ENCODE peak calls at places on chromosomes 7 and 10, in six cellular contexts. One of them, this sample, is unnamed. For H3K4me1, the result is how much of the 10 kb centered on the place peaks cover.

GRCh38 chr10:70378122-70378521 is 4.3 kb downstream of the LRRC20 start:
- DNase-seq in RWPE2: peak
- DNase-seq in CD8-positive, alpha-beta T cell: no peak
- DNase-seq in hepatocyte: peak
- DNase-seq in CD8-positive, alpha-beta memory T cell: no peak
- DNase-seq in CD4-positive, CD25-positive, alpha-beta regulatory T cell: no peak
- DNase-seq in this sample: no peak

GRCh38 chr7:131529179-131529578 is 27.2 kb downstream of the PODXL start:
- DNase-seq in CD8-positive, alpha-beta T cell: no peak
- DNase-seq in CD8-positive, alpha-beta memory T cell: no peak
- DNase-seq in CD4-positive, CD25-positive, alpha-beta regulatory T cell: no peak
- DNase-seq in RWPE2: no peak
- DNase-seq in hepatocyte: no peak
- DNase-seq in this sample: no peak

GRCh38 chr10:74890460-74890859 is 64.1 kb downstream of the KAT6B start:
- DNase-seq in CD8-positive, alpha-beta memory T cell: no peak
- DNase-seq in RWPE2: no peak
- DNase-seq in CD4-positive, CD25-positive, alpha-beta regulatory T cell: no peak
- DNase-seq in CD8-positive, alpha-beta T cell: no peak
- DNase-seq in hepatocyte: no peak
- DNase-seq in this sample: no peak

GRCh38 chr10:73493781-73494180 is 2.0 kb downstream of the PPP3CB start:
- DNase-seq in hepatocyte: no peak
- DNase-seq in RWPE2: no peak
- DNase-seq in CD8-positive, alpha-beta T cell: no peak
- DNase-seq in CD4-positive, CD25-positive, alpha-beta regulatory T cell: no peak
- DNase-seq in CD8-positive, alpha-beta memory T cell: no peak
- DNase-seq in this sample: no peak

GRCh38 chr10:94450782-94451181 is 48.4 kb downstream of the TBC1D12 start:
- DNase-seq in RWPE2: no peak
- DNase-seq in hepatocyte: no peak
- DNase-seq in CD8-positive, alpha-beta memory T cell: no peak
- DNase-seq in CD8-positive, alpha-beta T cell: no peak
- DNase-seq in CD4-positive, CD25-positive, alpha-beta regulatory T cell: no peak
- DNase-seq in this sample: no peak

GRCh38 chr10:35795131-35795819 is 153.2 kb upstream of the FZD8 start:
- DNase-seq in RWPE2: no peak
- DNase-seq in CD4-positive, CD25-positive, alpha-beta regulatory T cell: no peak
- DNase-seq in CD8-positive, alpha-beta memory T cell: no peak
- DNase-seq in CD8-positive, alpha-beta T cell: no peak
- DNase-seq in hepatocyte: no peak
- DNase-seq in this sample: no peak

GRCh38 chr10:100829103-100829870 is 83.5 kb upstream of the SLF2 start:
- DNase-seq in CD4-positive, CD25-positive, alpha-beta regulatory T cell: no peak
- DNase-seq in RWPE2: no peak
- DNase-seq in CD8-positive, alpha-beta memory T cell: no peak
- DNase-seq in hepatocyte: no peak
- DNase-seq in CD8-positive, alpha-beta T cell: no peak
- DNase-seq in this sample: no peak

GRCh38 chr10:7634142-7634894 is 32.4 kb downstream of the ITIH5 start:
- DNase-seq in CD4-positive, CD25-positive, alpha-beta regulatory T cell: no peak
- DNase-seq in hepatocyte: no peak
- DNase-seq in CD8-positive, alpha-beta T cell: no peak
- DNase-seq in CD8-positive, alpha-beta memory T cell: no peak
- DNase-seq in RWPE2: no peak
- DNase-seq in this sample: no peak

GRCh38 chr7:151512353-151512752 is 7.3 kb downstream of the RHEB start:
- DNase-seq in CD8-positive, alpha-beta memory T cell: no peak
- DNase-seq in CD4-positive, CD25-positive, alpha-beta regulatory T cell: no peak
- DNase-seq in RWPE2: no peak
- DNase-seq in CD8-positive, alpha-beta T cell: no peak
- DNase-seq in hepatocyte: no peak
- DNase-seq in this sample: no peak

GRCh38 chr10:13739178-13739577 is 152.4 kb downstream of the PRPF18 start:
- DNase-seq in hepatocyte: no peak
- DNase-seq in CD8-positive, alpha-beta memory T cell: no peak
- DNase-seq in RWPE2: no peak
- DNase-seq in CD4-positive, CD25-positive, alpha-beta regulatory T cell: no peak
- DNase-seq in CD8-positive, alpha-beta T cell: no peak
- DNase-seq in this sample: no peak

GRCh38 chr7:14850039-14850438 is 52.5 kb downstream of the DGKB start:
- DNase-seq in hepatocyte: no peak
- DNase-seq in CD4-positive, CD25-positive, alpha-beta regulatory T cell: no peak
- DNase-seq in RWPE2: no peak
- DNase-seq in CD8-positive, alpha-beta T cell: no peak
- DNase-seq in CD8-positive, alpha-beta memory T cell: no peak
- DNase-seq in this sample: no peak

GRCh38 chr7:55124989-55125875 is 106.4 kb downstream of the EGFR start:
- DNase-seq in CD8-positive, alpha-beta T cell: no peak
- DNase-seq in RWPE2: no peak
- DNase-seq in hepatocyte: no peak
- DNase-seq in CD4-positive, CD25-positive, alpha-beta regulatory T cell: no peak
- DNase-seq in CD8-positive, alpha-beta memory T cell: no peak
- DNase-seq in this sample: no peak

GRCh38 chr10:110679633-110680472 is 35.7 kb downstream of the RBM20 start:
- DNase-seq in RWPE2: no peak
- DNase-seq in CD8-positive, alpha-beta T cell: no peak
- DNase-seq in CD8-positive, alpha-beta memory T cell: no peak
- DNase-seq in hepatocyte: no peak
- DNase-seq in CD4-positive, CD25-positive, alpha-beta regulatory T cell: no peak
- DNase-seq in this sample: peak

GRCh38 chr7:112908106-112908505 is 117.9 kb upstream of the TMEM168 start:
- DNase-seq in CD8-positive, alpha-beta memory T cell: no peak
- DNase-seq in hepatocyte: no peak
- DNase-seq in CD4-positive, CD25-positive, alpha-beta regulatory T cell: no peak
- DNase-seq in RWPE2: no peak
- DNase-seq in CD8-positive, alpha-beta T cell: no peak
- DNase-seq in this sample: no peak

GRCh38 chr7:132336797-132337196 is 239.5 kb downstream of the PLXNA4 start:
- DNase-seq in CD8-positive, alpha-beta memory T cell: no peak
- DNase-seq in hepatocyte: peak
- DNase-seq in RWPE2: no peak
- DNase-seq in CD8-positive, alpha-beta T cell: no peak
- DNase-seq in CD4-positive, CD25-positive, alpha-beta regulatory T cell: no peak
- DNase-seq in this sample: no peak

GRCh38 chr10:106402455-106402854 is 762.1 kb downstream of the SORCS1 start:
- DNase-seq in RWPE2: no peak
- DNase-seq in CD4-positive, CD25-positive, alpha-beta regulatory T cell: no peak
- DNase-seq in hepatocyte: no peak
- DNase-seq in CD8-positive, alpha-beta T cell: no peak
- DNase-seq in CD8-positive, alpha-beta memory T cell: no peak
- DNase-seq in this sample: no peak

GRCh38 chr10:49352323-49352722 is 43.6 kb downstream of the DRGX start:
- DNase-seq in CD4-positive, CD25-positive, alpha-beta regulatory T cell: no peak
- DNase-seq in CD8-positive, alpha-beta memory T cell: no peak
- DNase-seq in RWPE2: no peak
- DNase-seq in CD8-positive, alpha-beta T cell: no peak
- DNase-seq in hepatocyte: no peak
- DNase-seq in this sample: no peak

GRCh38 chr10:72375173-72375572 is 20.5 kb upstream of the DNAJB12 start:
- DNase-seq in RWPE2: no peak
- DNase-seq in CD8-positive, alpha-beta memory T cell: no peak
- DNase-seq in hepatocyte: no peak
- DNase-seq in CD8-positive, alpha-beta T cell: no peak
- DNase-seq in CD4-positive, CD25-positive, alpha-beta regulatory T cell: no peak
- DNase-seq in this sample: no peak

GRCh38 chr10:33216661-33217427 is 117.6 kb downstream of the NRP1 start:
- DNase-seq in CD4-positive, CD25-positive, alpha-beta regulatory T cell: no peak
- DNase-seq in hepatocyte: no peak
- DNase-seq in RWPE2: no peak
- DNase-seq in CD8-positive, alpha-beta memory T cell: no peak
- DNase-seq in CD8-positive, alpha-beta T cell: no peak
- DNase-seq in this sample: no peak
- H3K27ac ChIP-seq in CD4-positive, CD25-positive, alpha-beta regulatory T cell: no peak
- H3K27ac ChIP-seq in hepatocyte: peak
- H3K27ac ChIP-seq in RWPE2: peak
- H3K27ac ChIP-seq in CD8-positive, alpha-beta memory T cell: no peak
- H3K27ac ChIP-seq in CD8-positive, alpha-beta T cell: no peak
- H3K27ac ChIP-seq in this sample: peak

GRCh38 chr10:3758491-3758970 is 26.5 kb downstream of the KLF6 start:
- DNase-seq in CD8-positive, alpha-beta memory T cell: no peak
- DNase-seq in hepatocyte: no peak
- DNase-seq in CD8-positive, alpha-beta T cell: no peak
- DNase-seq in CD4-positive, CD25-positive, alpha-beta regulatory T cell: no peak
- DNase-seq in RWPE2: no peak
- DNase-seq in this sample: no peak
- H3K4me1 ChIP-seq in CD8-positive, alpha-beta memory T cell: under half
- H3K4me1 ChIP-seq in hepatocyte: under half
- H3K4me1 ChIP-seq in CD8-positive, alpha-beta T cell: under half
- H3K4me1 ChIP-seq in CD4-positive, CD25-positive, alpha-beta regulatory T cell: half or more
- H3K4me1 ChIP-seq in RWPE2: half or more
- H3K4me1 ChIP-seq in this sample: under half

GRCh38 chr10:78973901-78974408 is 94.8 kb upstream of the ZMIZ1 start:
- DNase-seq in CD8-positive, alpha-beta memory T cell: peak
- DNase-seq in RWPE2: no peak
- DNase-seq in hepatocyte: peak
- DNase-seq in CD4-positive, CD25-positive, alpha-beta regulatory T cell: peak
- DNase-seq in CD8-positive, alpha-beta T cell: peak
- DNase-seq in this sample: peak

GRCh38 chr10:78977761-78978305 is 90.9 kb upstream of the ZMIZ1 start:
- DNase-seq in RWPE2: no peak
- DNase-seq in CD8-positive, alpha-beta memory T cell: no peak
- DNase-seq in CD8-positive, alpha-beta T cell: no peak
- DNase-seq in CD4-positive, CD25-positive, alpha-beta regulatory T cell: no peak
- DNase-seq in hepatocyte: peak
- DNase-seq in this sample: no peak

GRCh38 chr10:78979938-78980337 is 88.8 kb upstream of the ZMIZ1 start:
- DNase-seq in hepatocyte: no peak
- DNase-seq in CD8-positive, alpha-beta memory T cell: no peak
- DNase-seq in CD8-positive, alpha-beta T cell: no peak
- DNase-seq in CD4-positive, CD25-positive, alpha-beta regulatory T cell: no peak
- DNase-seq in RWPE2: no peak
- DNase-seq in this sample: no peak

GRCh38 chr10:78974409-78975317 is 94.1 kb upstream of the ZMIZ1 start:
- DNase-seq in CD8-positive, alpha-beta T cell: peak
- DNase-seq in RWPE2: no peak
- DNase-seq in CD8-positive, alpha-beta memory T cell: peak
- DNase-seq in hepatocyte: peak
- DNase-seq in CD4-positive, CD25-positive, alpha-beta regulatory T cell: no peak
- DNase-seq in this sample: peak

DNA sequence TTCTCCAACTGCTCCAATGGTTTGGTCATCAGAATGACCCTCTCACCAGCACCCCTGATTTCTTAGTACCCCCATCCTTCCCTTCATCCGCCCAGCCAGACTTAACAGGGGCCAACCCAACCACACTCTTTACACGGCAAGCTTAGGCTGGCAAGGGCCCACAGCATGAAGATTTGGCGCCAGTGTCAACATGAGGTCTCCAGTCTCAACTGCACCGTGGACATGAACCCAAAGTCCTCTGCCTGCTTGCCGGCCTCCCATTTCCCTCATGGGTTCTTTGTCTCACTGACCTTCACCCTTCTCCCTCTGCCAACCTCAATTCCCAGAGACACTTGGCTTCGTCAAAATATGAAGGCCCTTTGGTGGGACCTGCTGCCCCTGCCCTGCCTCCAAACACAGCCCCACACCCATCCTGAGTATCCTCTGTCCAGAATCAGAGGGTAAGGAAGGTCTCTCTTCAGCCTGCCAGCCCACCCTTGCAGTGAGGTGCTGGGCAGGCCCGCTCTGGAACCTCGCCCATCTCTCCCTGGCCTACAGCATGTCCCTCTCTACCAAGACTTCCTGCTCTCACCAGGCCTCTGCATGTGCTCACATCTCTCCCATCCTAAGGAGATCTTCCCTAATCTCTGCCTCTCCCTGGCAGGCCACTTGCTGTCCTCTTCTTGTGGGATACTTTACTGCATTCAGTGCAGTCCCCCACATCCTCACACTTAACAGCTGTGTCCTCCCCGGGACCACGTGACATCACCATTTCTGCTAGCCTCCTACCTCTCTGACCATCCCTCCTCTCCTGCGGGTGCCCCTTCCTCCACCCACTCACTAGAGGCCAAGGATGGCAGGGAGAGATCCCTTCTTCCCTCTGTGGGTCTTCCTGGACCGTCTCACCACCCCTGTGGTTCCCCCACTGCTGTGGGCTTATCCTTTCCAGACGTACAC is 91.7 kb upstream of the ZMIZ1 start:
- DNase-seq in CD8-positive, alpha-beta T cell: no peak
- DNase-seq in hepatocyte: no peak
- DNase-seq in CD8-positive, alpha-beta memory T cell: no peak
- DNase-seq in CD4-positive, CD25-positive, alpha-beta regulatory T cell: no peak
- DNase-seq in RWPE2: no peak
- DNase-seq in this sample: no peak
- H3K4me3 ChIP-seq in CD8-positive, alpha-beta T cell: no peak
- H3K4me3 ChIP-seq in hepatocyte: no peak
- H3K4me3 ChIP-seq in CD8-positive, alpha-beta memory T cell: no peak
- H3K4me3 ChIP-seq in CD4-positive, CD25-positive, alpha-beta regulatory T cell: no peak
- H3K4me3 ChIP-seq in RWPE2: no peak
- H3K4me3 ChIP-seq in this sample: no peak

GRCh38 chr10:125009580-125010235 is 67.8 kb downstream of the ZRANB1 start:
- DNase-seq in CD8-positive, alpha-beta memory T cell: no peak
- DNase-seq in RWPE2: peak
- DNase-seq in CD8-positive, alpha-beta T cell: no peak
- DNase-seq in CD4-positive, CD25-positive, alpha-beta regulatory T cell: no peak
- DNase-seq in hepatocyte: no peak
- DNase-seq in this sample: peak

GRCh38 chr10:125010362-125010761 is 68.4 kb downstream of the ZRANB1 start:
- DNase-seq in CD4-positive, CD25-positive, alpha-beta regulatory T cell: no peak
- DNase-seq in hepatocyte: no peak
- DNase-seq in CD8-positive, alpha-beta T cell: no peak
- DNase-seq in RWPE2: no peak
- DNase-seq in CD8-positive, alpha-beta memory T cell: no peak
- DNase-seq in this sample: peak

GRCh38 chr10:125011926-125012705 is 70.2 kb downstream of the ZRANB1 start:
- DNase-seq in hepatocyte: no peak
- DNase-seq in CD8-positive, alpha-beta T cell: no peak
- DNase-seq in CD8-positive, alpha-beta memory T cell: no peak
- DNase-seq in CD4-positive, CD25-positive, alpha-beta regulatory T cell: no peak
- DNase-seq in RWPE2: no peak
- DNase-seq in this sample: peak

GRCh38 chr10:125012851-125013528 is 71.1 kb downstream of the ZRANB1 start:
- DNase-seq in CD8-positive, alpha-beta memory T cell: no peak
- DNase-seq in hepatocyte: no peak
- DNase-seq in CD4-positive, CD25-positive, alpha-beta regulatory T cell: no peak
- DNase-seq in CD8-positive, alpha-beta T cell: no peak
- DNase-seq in RWPE2: no peak
- DNase-seq in this sample: no peak

DNA sequence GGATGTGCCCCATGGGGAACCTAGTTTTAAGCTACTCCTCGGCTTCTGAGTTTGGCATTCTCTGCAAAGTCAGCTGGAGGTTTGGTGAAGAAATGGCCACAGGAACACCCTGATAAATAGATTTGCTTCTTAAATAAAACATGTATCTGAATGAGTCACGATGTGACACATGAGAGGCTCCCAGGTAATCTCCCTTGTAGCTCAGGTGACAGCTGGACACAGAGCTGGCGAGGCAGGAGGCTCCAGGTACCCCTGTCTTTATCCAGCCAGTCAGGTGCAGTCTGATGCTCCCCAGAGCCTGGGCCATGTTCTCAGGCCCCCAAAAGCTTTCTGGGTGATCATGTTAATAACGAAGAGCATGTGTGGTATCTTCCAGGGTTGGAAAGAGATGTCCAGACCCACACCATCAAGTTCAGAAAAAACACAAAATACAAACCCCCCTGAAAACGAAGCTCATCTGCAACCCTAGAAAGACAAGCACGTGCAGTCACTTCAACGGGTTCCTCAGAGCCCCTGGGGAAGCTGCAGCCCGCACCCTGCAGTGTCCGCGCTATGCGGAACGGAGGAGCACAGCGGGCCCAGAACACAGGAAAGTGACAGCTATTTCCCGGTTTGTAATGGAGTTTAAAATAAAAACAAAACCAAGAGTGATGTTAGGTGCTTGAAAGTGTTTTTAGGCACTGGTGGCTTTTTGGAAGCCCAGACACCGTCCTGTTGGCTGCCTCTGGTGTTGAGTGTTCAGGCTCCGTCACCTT is 69.4 kb downstream of the ZRANB1 start:
- DNase-seq in hepatocyte: no peak
- DNase-seq in CD8-positive, alpha-beta memory T cell: no peak
- DNase-seq in CD4-positive, CD25-positive, alpha-beta regulatory T cell: no peak
- DNase-seq in RWPE2: no peak
- DNase-seq in CD8-positive, alpha-beta T cell: no peak
- DNase-seq in this sample: peak
- H3K27ac ChIP-seq in hepatocyte: no peak
- H3K27ac ChIP-seq in CD8-positive, alpha-beta memory T cell: no peak
- H3K27ac ChIP-seq in CD4-positive, CD25-positive, alpha-beta regulatory T cell: no peak
- H3K27ac ChIP-seq in RWPE2: peak
- H3K27ac ChIP-seq in CD8-positive, alpha-beta T cell: no peak
- H3K27ac ChIP-seq in this sample: peak